ENCODE peak calls at places on chromosomes 13 and 19, in seven cellular contexts. T is tibial artery, I is mucosa of descending colon, N is tibial nerve, Z is OCI-LY7, D is thyroid gland, C is uterus. F is an unnamed sample.
A peak's percentile ranks its signal among the peaks of the same experiment; 100 is the strongest.

GRCh38 chr13:65946387-65946786 is 1283.7 kb downstream of the PCDH9 start:
- DNase-seq in T (no peak), I (no peak), N (no peak), Z (no peak), D (no peak), C (no peak), F (no peak)

GRCh38 chr19:11496391-11497163 is 9.1 kb downstream of the ZNF653 start:
- DNase-seq in T (peak; percentile 58), I (no peak), N (peak; percentile 57), Z (peak; percentile 77), D (peak; percentile 49), C (peak; percentile 64), F (peak; percentile 55)

GRCh38 chr19:10603084-10603872 is 16.2 kb upstream of the AP1M2 start:
- DNase-seq in T (peak; percentile 55), I (peak; percentile 85), N (no peak), Z (peak; percentile 94), D (peak; percentile 26), C (peak; percentile 27), F (no peak)

GRCh38 chr13:27852491-27852890 is 60.2 kb downstream of the GSX1 start:
- DNase-seq in T (no peak), I (no peak), N (no peak), Z (no peak), D (no peak), C (no peak), F (no peak)

GRCh38 chr13:23817833-23818232 is 71.4 kb downstream of the MIPEP start:
- DNase-seq in T (no peak), I (no peak), N (no peak), Z (no peak), D (no peak), C (no peak), F (no peak)

GRCh38 chr19:23699521-23699860 is 12.5 kb upstream of the ZNF675 start:
- DNase-seq in T (no peak), I (no peak), N (no peak), Z (no peak), D (no peak), C (no peak), F (no peak)

GRCh38 chr13:31046711-31047279 is 114.3 kb downstream of the TEX26 start:
- DNase-seq in T (no peak), I (no peak), N (no peak), Z (no peak), D (peak; percentile 47), C (peak; percentile 31), F (no peak)

GRCh38 chr19:35848486-35848885 is 3.8 kb downstream of the NPHS1 start:
- DNase-seq in T (no peak), I (no peak), N (no peak), Z (no peak), D (no peak), C (no peak), F (no peak)

GRCh38 chr19:42024622-42025111 is 30.6 kb upstream of the ATP1A3 start:
- DNase-seq in T (no peak), I (no peak), N (no peak), Z (no peak), D (peak; percentile 85), C (peak; percentile 31), F (peak; percentile 24)

GRCh38 chr19:2495651-2496316 is 19.9 kb downstream of the GADD45B start:
- DNase-seq in T (no peak), I (peak; percentile 73), N (no peak), Z (no peak), D (peak; percentile 82), C (peak; percentile 46), F (no peak)

GRCh38 chr19:5052945-5053485 is 84.1 kb downstream of the KDM4B start:
- DNase-seq in T (no peak), I (no peak), N (no peak), Z (no peak), D (no peak), C (no peak), F (no peak)

GRCh38 chr19:5054551-5055456 is 85.9 kb downstream of the KDM4B start:
- DNase-seq in T (no peak), I (no peak), N (no peak), Z (no peak), D (no peak), C (no peak), F (no peak)

GRCh38 chr19:5055457-5055776 is 86.5 kb downstream of the KDM4B start:
- DNase-seq in T (no peak), I (no peak), N (no peak), Z (no peak), D (no peak), C (no peak), F (no peak)

GRCh38 chr19:5052515-5052914 is 83.6 kb downstream of the KDM4B start:
- DNase-seq in T (no peak), I (no peak), N (no peak), Z (peak; percentile 19), D (no peak), C (no peak), F (no peak)

DNA sequence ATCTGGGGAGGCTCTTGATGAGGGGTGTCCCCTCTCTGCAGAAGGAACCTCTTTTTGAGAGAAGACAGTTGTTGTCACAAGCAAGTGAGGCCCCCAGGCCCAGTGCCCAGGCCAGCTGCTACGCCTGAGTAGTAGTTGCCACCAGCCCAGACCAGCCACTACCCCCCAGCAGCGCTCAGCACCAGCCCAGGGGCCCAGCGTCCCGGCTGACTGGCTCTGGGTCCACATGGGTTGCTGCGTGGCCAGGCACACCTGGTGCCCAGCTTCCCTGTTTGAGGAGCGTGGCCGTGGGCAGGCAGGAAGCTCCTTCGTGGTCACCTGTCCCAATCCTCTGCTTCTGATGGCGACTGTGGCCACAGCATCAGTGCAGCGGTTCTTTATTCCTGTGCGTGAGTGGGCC is 84.7 kb downstream of the KDM4B start:
- DNase-seq in T (no peak), I (no peak), N (no peak), Z (no peak), D (peak; percentile 39), C (no peak), F (no peak)
- H3K9me3 ChIP-seq in T (no peaks in the 10 kb centered on the region), I (no peaks in the 10 kb centered on the region), N (no peaks in the 10 kb centered on the region), Z (no peaks in the 10 kb centered on the region), D (no peaks in the 10 kb centered on the region), C (no peaks in the 10 kb centered on the region), F (no peaks in the 10 kb centered on the region)

DNA sequence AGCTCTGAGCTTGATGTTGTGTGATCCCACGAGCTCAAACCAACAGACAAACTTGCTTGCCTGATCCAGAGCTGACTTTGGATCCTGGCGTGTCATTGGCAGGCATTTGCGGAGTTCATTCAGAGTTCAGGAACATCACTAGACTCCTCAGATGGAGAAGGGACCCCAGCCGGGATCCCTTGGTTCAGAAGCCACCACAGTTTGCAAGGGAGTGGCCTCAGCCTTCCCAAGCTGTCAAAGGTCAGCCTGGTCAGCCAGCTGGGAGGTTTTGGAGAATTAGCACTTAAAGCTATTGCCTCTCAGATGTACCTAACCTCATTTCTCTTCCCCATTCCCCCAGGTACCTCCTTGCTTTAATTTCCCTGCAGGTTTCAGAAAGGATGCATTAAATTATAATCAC is 208.8 kb upstream of the SOX21 start:
- DNase-seq in T (no peak), I (no peak), N (no peak), Z (no peak), D (no peak), C (no peak), F (no peak)
- H3K4me3 ChIP-seq in T (no peak overlapping the region), I (no peak overlapping the region), N (no peak overlapping the region), Z (no peak overlapping the region), D (no peak overlapping the region), C (no peak overlapping the region), F (no peak overlapping the region)

GRCh38 chr19:52948025-52948770 is 14.5 kb downstream of the ZNF816 start:
- DNase-seq in T (no peak), I (no peak), N (no peak), Z (no peak), D (no peak), C (no peak), F (no peak)

GRCh38 chr19:52946322-52947310 is 16.1 kb downstream of the ZNF816 start:
- DNase-seq in T (no peak), I (peak; percentile 63), N (no peak), Z (peak; percentile 13), D (peak; percentile 56), C (peak; percentile 79), F (no peak)

GRCh38 chr19:52945652-52946321 is 16.9 kb downstream of the ZNF816 start:
- DNase-seq in T (no peak), I (no peak), N (no peak), Z (no peak), D (no peak), C (no peak), F (no peak)

GRCh38 chr19:52943884-52944643 is 18.6 kb downstream of the ZNF816 start:
- DNase-seq in T (no peak), I (no peak), N (no peak), Z (no peak), D (no peak), C (no peak), F (no peak)

DNA sequence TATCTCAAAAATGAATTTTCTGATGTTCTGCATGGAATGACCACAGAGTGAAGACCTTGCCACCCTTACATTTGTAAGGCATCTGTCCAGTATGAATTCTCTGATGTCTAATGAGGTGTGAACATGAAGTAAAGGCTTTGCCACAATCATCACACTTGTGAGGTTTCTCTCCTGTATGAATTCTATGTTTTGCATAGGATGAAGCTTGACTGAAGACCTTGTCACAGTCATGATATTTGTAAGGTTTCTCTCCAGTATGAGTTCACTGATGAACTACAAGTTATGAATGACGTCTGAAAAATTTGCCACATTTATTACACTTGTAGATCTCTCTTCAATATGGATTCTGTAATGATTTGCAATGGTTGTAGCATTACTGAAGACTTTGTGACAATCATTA is 13.3 kb downstream of the ZNF816 start:
- DNase-seq in T (no peak), I (no peak), N (no peak), Z (no peak), D (no peak), C (no peak), F (no peak)
- H3K9me3 ChIP-seq in T (peaks cover 83% of the 10 kb centered on the region), I (peaks cover 92% of the 10 kb centered on the region), N (peaks cover 84% of the 10 kb centered on the region), Z (peaks cover 38% of the 10 kb centered on the region), D (peaks cover 4% of the 10 kb centered on the region), C (no peaks in the 10 kb centered on the region), F (peaks cover 65% of the 10 kb centered on the region)

GRCh38 chr19:787551-787950 is 9.7 kb upstream of the PTBP1 start:
- DNase-seq in T (no peak), I (no peak), N (no peak), Z (no peak), D (no peak), C (no peak), F (no peak)

GRCh38 chr19:780935-781334 is 16.3 kb upstream of the PTBP1 start:
- DNase-seq in T (no peak), I (no peak), N (no peak), Z (no peak), D (no peak), C (no peak), F (no peak)

GRCh38 chr19:782195-783043 is 14.8 kb upstream of the PTBP1 start:
- DNase-seq in T (no peak), I (no peak), N (no peak), Z (no peak), D (peak; percentile 68), C (no peak), F (no peak)

GRCh38 chr19:781800-782194 is 15.5 kb upstream of the PTBP1 start:
- DNase-seq in T (no peak), I (no peak), N (no peak), Z (no peak), D (no peak), C (no peak), F (no peak)

DNA sequence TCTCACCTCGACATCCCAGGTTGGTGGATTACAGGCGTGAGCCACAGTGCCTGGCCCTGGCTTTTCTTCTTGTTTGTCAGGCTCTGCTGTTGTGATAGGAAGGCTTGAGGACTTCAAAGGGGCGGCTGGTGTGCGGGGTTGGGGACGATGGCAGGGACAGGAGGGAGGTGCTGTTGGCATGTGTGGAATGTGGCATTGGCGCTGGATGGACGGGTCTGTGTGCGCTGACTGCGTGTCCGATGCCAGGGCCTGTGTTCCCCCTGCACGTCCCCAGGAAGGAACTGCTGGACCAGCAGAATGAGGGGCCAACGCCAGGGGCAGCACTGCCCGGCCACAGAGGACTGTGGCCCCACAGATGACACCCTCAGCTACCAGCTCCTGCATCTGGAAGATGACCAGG is 12.7 kb upstream of the PTBP1 start:
- DNase-seq in T (no peak), I (no peak), N (no peak), Z (no peak), D (peak; percentile 79), C (no peak), F (no peak)
- H3K4me3 ChIP-seq in T (no peak overlapping the region), I (no peak overlapping the region), N (peak overlapping the region; percentile 1), Z (no peak overlapping the region), D (no peak overlapping the region), C (no peak overlapping the region), F (no peak overlapping the region)